ENCODE peak calls at places on chromosomes 11 and 22, in ten cellular contexts. V, X, Z, Y, K, B, M, J, T and E are unnamed samples.

GRCh38 chr11:97332271-97332670 is 942.5 kb downstream of the JRKL start:
- DNase-seq in V (peak), X (no peak), Z (no peak), Y (peak), K (peak), B (no peak), M (no peak), J (no peak), T (no peak), E (no peak)

GRCh38 chr11:130865772-130866114 is 50.5 kb downstream of the SNX19 start:
- DNase-seq in V (no peak), X (no peak), Z (no peak), Y (no peak), K (no peak), B (no peak), M (no peak), J (peak), T (no peak), E (no peak)

GRCh38 chr22:46042786-46043185 is 65.8 kb upstream of the WNT7B start:
- DNase-seq in V (no peak), X (no peak), Z (no peak), Y (no peak), K (no peak), B (no peak), M (peak), J (no peak), T (no peak), E (no peak)

GRCh38 chr22:43197271-43197941 is 10.5 kb upstream of the TTLL12 start:
- DNase-seq in V (no peak), X (no peak), Z (no peak), Y (no peak), K (no peak), B (no peak), M (peak), J (no peak), T (no peak), E (no peak)

GRCh38 chr22:47805394-47805935 is 1043.0 kb downstream of the TBC1D22A start:
- DNase-seq in V (no peak), X (no peak), Z (no peak), Y (no peak), K (no peak), B (no peak), M (no peak), J (no peak), T (no peak), E (no peak)

GRCh38 chr11:34859496-34859895 is 56.7 kb downstream of the APIP start:
- DNase-seq in V (no peak), X (no peak), Z (no peak), Y (no peak), K (no peak), B (no peak), M (no peak), J (no peak), T (no peak), E (peak)

GRCh38 chr11:36037031-36037430 is 93.2 kb downstream of the LDLRAD3 start:
- DNase-seq in V (no peak), X (no peak), Z (no peak), Y (no peak), K (no peak), B (no peak), M (no peak), J (peak), T (peak), E (no peak)

GRCh38 chr22:39530692-39531331 is 1.7 kb downstream of the RPS19BP1 start:
- DNase-seq in V (peak), X (no peak), Z (peak), Y (peak), K (no peak), B (peak), M (peak), J (no peak), T (no peak), E (peak)

GRCh38 chr11:58965246-58965985 is 26.1 kb downstream of the GLYATL1 start:
- DNase-seq in V (no peak), X (no peak), Z (no peak), Y (no peak), K (no peak), B (no peak), M (peak), J (no peak), T (no peak), E (peak)

GRCh38 chr22:41021039-41021654 is 70.0 kb downstream of the RBX1 start:
- DNase-seq in V (peak), X (no peak), Z (peak), Y (no peak), K (no peak), B (no peak), M (peak), J (peak), T (peak), E (no peak)

GRCh38 chr11:69677744-69678143 is 2.6 kb upstream of the LTO1 start:
- DNase-seq in V (no peak), X (no peak), Z (no peak), Y (no peak), K (no peak), B (no peak), M (no peak), J (no peak), T (no peak), E (no peak)

GRCh38 chr11:62880803-62881578 is at the start of gene SLC3A2:
- DNase-seq in V (peak), X (peak), Z (peak), Y (peak), K (peak), B (peak), M (peak), J (peak), T (peak), E (peak)

GRCh38 chr11:3824714-3825472 is 15.9 kb downstream of the RHOG start:
- DNase-seq in V (peak), X (no peak), Z (peak), Y (peak), K (no peak), B (peak), M (peak), J (peak), T (no peak), E (peak)

GRCh38 chr11:118180300-118180703 is 3.9 kb upstream of the SCN2B start:
- DNase-seq in V (peak), X (no peak), Z (no peak), Y (peak), K (no peak), B (no peak), M (peak), J (peak), T (peak), E (peak)

GRCh38 chr11:71311928-71312510 is 59.6 kb upstream of the SHANK2 start:
- DNase-seq in V (no peak), X (no peak), Z (no peak), Y (no peak), K (no peak), B (no peak), M (no peak), J (no peak), T (no peak), E (no peak)

GRCh38 chr11:110711776-110712642 is at the start of gene ARHGAP20:
- DNase-seq in V (peak), X (peak), Z (peak), Y (peak), K (peak), B (peak), M (peak), J (peak), T (peak), E (no peak)

GRCh38 chr11:86743223-86744118 is 56.9 kb upstream of the PRSS23 start:
- DNase-seq in V (peak), X (no peak), Z (no peak), Y (peak), K (no peak), B (no peak), M (peak), J (peak), T (no peak), E (peak)

GRCh38 chr22:36982136-36982535 is 37.1 kb downstream of the TST start:
- DNase-seq in V (no peak), X (no peak), Z (no peak), Y (peak), K (no peak), B (no peak), M (no peak), J (no peak), T (no peak), E (no peak)

GRCh38 chr11:120977470-120977869 is 46.4 kb upstream of the TBCEL start:
- DNase-seq in V (no peak), X (no peak), Z (no peak), Y (no peak), K (no peak), B (no peak), M (peak), J (no peak), T (no peak), E (peak)